ENCODE peak calls at places on chromosomes 5 and 9, in nine cellular contexts. One of them, this sample, is unnamed.

GRCh38 chr5:83011990-83012389 is 65.2 kb downstream of the TMEM167A start:
- DNase-seq in stomach: no peak
- DNase-seq in immature natural killer cell: no peak
- DNase-seq in GM20000: peak; percentile 62
- DNase-seq in dermis microvascular lymphatic vessel endothelial cell: no peak
- DNase-seq in endothelial cell: no peak
- DNase-seq in NCI-H2029 treated with DMSO at 0.1 percent for 48 hours: no peak
- DNase-seq in HAP-1: no peak
- DNase-seq in HT1080: no peak
- DNase-seq in this sample: no peak

GRCh38 chr5:152097128-152097527 is 172.5 kb upstream of the GLRA1 start:
- DNase-seq in NCI-H2029 treated with DMSO at 0.1 percent for 48 hours: no peak
- DNase-seq in endothelial cell: no peak
- DNase-seq in stomach: no peak
- DNase-seq in immature natural killer cell: no peak
- DNase-seq in HT1080: no peak
- DNase-seq in GM20000: no peak
- DNase-seq in HAP-1: no peak
- DNase-seq in dermis microvascular lymphatic vessel endothelial cell: no peak
- DNase-seq in this sample: no peak

GRCh38 chr5:73419414-73420390 is 28.9 kb downstream of the FOXD1 start:
- DNase-seq in stomach: no peak
- DNase-seq in GM20000: no peak
- DNase-seq in immature natural killer cell: no peak
- DNase-seq in HT1080: no peak
- DNase-seq in HAP-1: no peak
- DNase-seq in endothelial cell: peak; percentile 34
- DNase-seq in dermis microvascular lymphatic vessel endothelial cell: no peak
- DNase-seq in NCI-H2029 treated with DMSO at 0.1 percent for 48 hours: no peak
- DNase-seq in this sample: no peak

GRCh38 chr5:141742866-141743651 is 61.0 kb upstream of the ARAP3 start:
- DNase-seq in GM20000: no peak
- DNase-seq in NCI-H2029 treated with DMSO at 0.1 percent for 48 hours: no peak
- DNase-seq in stomach: peak; percentile 28
- DNase-seq in immature natural killer cell: no peak
- DNase-seq in endothelial cell: peak; percentile 68
- DNase-seq in HT1080: no peak
- DNase-seq in HAP-1: peak; percentile 72
- DNase-seq in dermis microvascular lymphatic vessel endothelial cell: peak; percentile 4
- DNase-seq in this sample: peak; percentile 36

GRCh38 chr9:70936536-70936935 is 184.9 kb downstream of the TRPM3 start:
- DNase-seq in dermis microvascular lymphatic vessel endothelial cell: no peak
- DNase-seq in GM20000: no peak
- DNase-seq in endothelial cell: no peak
- DNase-seq in HAP-1: peak; percentile 24
- DNase-seq in stomach: no peak
- DNase-seq in NCI-H2029 treated with DMSO at 0.1 percent for 48 hours: no peak
- DNase-seq in HT1080: no peak
- DNase-seq in immature natural killer cell: no peak
- DNase-seq in this sample: no peak

GRCh38 chr9:128945798-128946501 is 1.5 kb downstream of the DOLK start:
- DNase-seq in endothelial cell: no peak
- DNase-seq in HT1080: no peak
- DNase-seq in dermis microvascular lymphatic vessel endothelial cell: no peak
- DNase-seq in GM20000: no peak
- DNase-seq in immature natural killer cell: no peak
- DNase-seq in stomach: no peak
- DNase-seq in NCI-H2029 treated with DMSO at 0.1 percent for 48 hours: no peak
- DNase-seq in HAP-1: no peak
- DNase-seq in this sample: no peak

GRCh38 chr9:111597852-111598729 is 1.4 kb downstream of the PTGR1 start:
- DNase-seq in HT1080: peak; percentile 56
- DNase-seq in GM20000: peak; percentile 73
- DNase-seq in endothelial cell: peak; percentile 60
- DNase-seq in HAP-1: peak; percentile 75
- DNase-seq in immature natural killer cell: peak; percentile 21
- DNase-seq in dermis microvascular lymphatic vessel endothelial cell: peak; percentile 45
- DNase-seq in NCI-H2029 treated with DMSO at 0.1 percent for 48 hours: peak; percentile 20
- DNase-seq in stomach: peak; percentile 69
- DNase-seq in this sample: peak; percentile 85

GRCh38 chr5:68682400-68683152 is 411.2 kb upstream of the SLC30A5 start:
- DNase-seq in HAP-1: no peak
- DNase-seq in NCI-H2029 treated with DMSO at 0.1 percent for 48 hours: no peak
- DNase-seq in endothelial cell: no peak
- DNase-seq in dermis microvascular lymphatic vessel endothelial cell: no peak
- DNase-seq in GM20000: no peak
- DNase-seq in HT1080: no peak
- DNase-seq in stomach: peak; percentile 27
- DNase-seq in immature natural killer cell: no peak
- DNase-seq in this sample: no peak

GRCh38 chr9:33236571-33236970 is 3.4 kb upstream of the SPINK4 start:
- DNase-seq in stomach: no peak
- DNase-seq in dermis microvascular lymphatic vessel endothelial cell: no peak
- DNase-seq in immature natural killer cell: no peak
- DNase-seq in endothelial cell: no peak
- DNase-seq in HT1080: no peak
- DNase-seq in NCI-H2029 treated with DMSO at 0.1 percent for 48 hours: no peak
- DNase-seq in GM20000: no peak
- DNase-seq in HAP-1: no peak
- DNase-seq in this sample: no peak